ENCODE peak calls at places on chromosomes 5 and 9, in six cellular contexts. A, Y, N, K, W and U are unnamed samples.

GRCh38 chr5:119031905-119032304 is 39.0 kb upstream of the DMXL1 start:
- DNase-seq in W (no peak), A (no peak), N (no peak), K (no peak), Y (no peak), U (no peak)

GRCh38 chr5:176692326-176692725 is 45.0 kb downstream of the TSPAN17 start:
- DNase-seq in W (no peak), A (no peak), N (no peak), Y (no peak), K (no peak), U (no peak)

GRCh38 chr5:15082096-15082495 is 210.5 kb upstream of the ANKH start:
- DNase-seq in A (no peak), N (no peak), K (no peak), W (no peak), Y (no peak), U (no peak)

GRCh38 chr9:102479191-102479590 is 515.9 kb upstream of the CYLC2 start:
- DNase-seq in N (no peak), W (no peak), Y (no peak), K (no peak), A (no peak), U (no peak)

GRCh38 chr5:20538341-20538740 is 550.3 kb upstream of the CDH18 start:
- DNase-seq in Y (no peak), K (no peak), W (no peak), N (no peak), A (no peak), U (no peak)

GRCh38 chr9:94869415-94869838 is 142.9 kb downstream of the AOPEP start:
- DNase-seq in Y (no peak), N (no peak), A (no peak), K (no peak), W (no peak), U (no peak)

GRCh38 chr9:136090768-136091581 is 4.1 kb downstream of the NACC2 start:
- DNase-seq in A (peak), K (no peak), Y (no peak), W (no peak), N (no peak), U (no peak)

GRCh38 chr5:151912360-151912759 is 12.3 kb downstream of the GLRA1 start:
- DNase-seq in N (no peak), A (no peak), W (no peak), K (no peak), Y (no peak), U (no peak)

GRCh38 chr5:137753227-137753985 is 757 bp downstream of the HNRNPA0 start:
- DNase-seq in A (peak), K (peak), N (peak), Y (peak), W (no peak), U (peak)

GRCh38 chr5:133565993-133566392 is 46.3 kb downstream of the FSTL4 start:
- DNase-seq in N (no peak), W (peak), K (no peak), A (no peak), Y (no peak), U (peak)

GRCh38 chr5:148864113-148864841 is 37.9 kb downstream of the ADRB2 start:
- DNase-seq in A (no peak), N (no peak), K (no peak), Y (no peak), W (no peak), U (no peak)

GRCh38 chr5:1544294-1545010 is 20.7 kb upstream of the LPCAT1 start:
- DNase-seq in A (no peak), K (no peak), Y (no peak), W (no peak), N (no peak), U (no peak)

GRCh38 chr9:81083821-81084512 is 605.4 kb downstream of the TLE1 start:
- DNase-seq in A (no peak), Y (no peak), W (peak), K (no peak), N (no peak), U (no peak)

GRCh38 chr9:71990466-71990865 is 69.9 kb downstream of the C9orf57 start:
- DNase-seq in K (no peak), N (no peak), Y (no peak), W (no peak), A (no peak), U (no peak)

GRCh38 chr9:125747053-125747764 is at the start of gene PBX3:
- DNase-seq in A (peak), Y (peak), W (peak), K (peak), N (peak), U (peak)

GRCh38 chr5:3325206-3325605 is 270.4 kb upstream of the IRX1 start:
- DNase-seq in W (no peak), Y (peak), A (no peak), N (no peak), K (no peak), U (no peak)

GRCh38 chr5:106154280-106154716 is 1516.4 kb downstream of the EFNA5 start:
- DNase-seq in Y (peak), W (no peak), K (no peak), N (no peak), A (no peak), U (no peak)

GRCh38 chr9:125694478-125694877 is 12.5 kb downstream of the MAPKAP1 start:
- DNase-seq in Y (no peak), W (no peak), K (no peak), N (no peak), A (no peak), U (no peak)

GRCh38 chr5:126188804-126189203 is 234.4 kb upstream of the GRAMD2B start:
- DNase-seq in W (no peak), A (no peak), N (no peak), Y (no peak), K (no peak), U (no peak)

GRCh38 chr9:650362-650761 is 191.1 kb upstream of the DMRT1 start:
- DNase-seq in K (no peak), N (no peak), W (no peak), A (no peak), Y (no peak), U (no peak)

GRCh38 chr5:173296737-173297676 is 31.2 kb downstream of the STC2 start:
- DNase-seq in K (no peak), N (no peak), A (no peak), Y (no peak), W (no peak), U (no peak)

GRCh38 chr5:149133795-149134777 is 7.2 kb upstream of the ABLIM3 start:
- DNase-seq in Y (no peak), N (peak), A (peak), K (no peak), W (peak), U (no peak)

GRCh38 chr5:134738963-134739661 is 764 bp downstream of the CAMLG start:
- DNase-seq in A (no peak), Y (no peak), N (no peak), W (peak), K (peak), U (no peak)
- TF ChIP-seq CTCF in A (no peak), Y (no peak), N (no peak), W (peak), K (no peak), U (no peak)

GRCh38 chr9:32351845-32352244 is 32.6 kb upstream of the ACO1 start:
- DNase-seq in Y (no peak), A (no peak), W (no peak), N (no peak), K (no peak), U (no peak)

GRCh38 chr9:32345243-32345642 is 39.2 kb upstream of the ACO1 start:
- DNase-seq in W (no peak), K (no peak), Y (no peak), N (no peak), A (no peak), U (no peak)

GRCh38 chr9:32348289-32348688 is 36.2 kb upstream of the ACO1 start:
- DNase-seq in N (no peak), W (no peak), K (no peak), A (no peak), Y (no peak), U (no peak)

DNA sequence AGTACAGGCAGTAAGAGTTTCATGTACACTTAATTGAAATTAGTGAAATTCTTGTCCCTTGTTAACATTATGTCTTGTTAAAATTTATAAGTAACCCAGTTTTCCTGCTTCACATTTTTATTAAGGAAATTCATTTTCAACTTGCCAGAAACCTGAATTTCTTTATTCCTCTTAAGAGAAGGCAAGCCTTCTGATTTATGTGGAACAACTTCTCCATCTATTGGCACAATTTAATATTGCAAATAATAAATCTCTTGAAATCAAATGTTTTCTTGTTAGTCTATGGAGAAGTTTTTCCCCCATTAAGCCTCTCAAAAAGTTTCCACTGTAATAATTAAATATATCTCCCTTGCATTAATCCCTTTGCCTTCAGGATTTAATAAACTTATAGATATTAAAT is 33.8 kb upstream of the ACO1 start:
- DNase-seq in W (peak), Y (no peak), K (no peak), A (no peak), N (no peak), U (no peak)
- TF ChIP-seq CTCF in W (peak), Y (no peak), K (peak), A (peak), N (no peak), U (peak)

GRCh38 chr9:4985376-4986266 is 549 bp downstream of the JAK2 start:
- DNase-seq in A (peak), Y (peak), K (peak), W (no peak), N (peak), U (no peak)
- TF ChIP-seq CTCF in A (no peak), Y (no peak), K (no peak), W (no peak), N (no peak), U (no peak)

GRCh38 chr5:171223927-171224326 is 85.1 kb upstream of the TLX3 start:
- DNase-seq in N (no peak), W (no peak), Y (no peak), K (no peak), A (no peak), U (no peak)

GRCh38 chr5:171221931-171222330 is 87.1 kb upstream of the TLX3 start:
- DNase-seq in Y (no peak), K (no peak), N (no peak), W (no peak), A (no peak), U (no peak)

GRCh38 chr5:171226864-171227263 is 82.2 kb upstream of the TLX3 start:
- DNase-seq in A (no peak), Y (no peak), N (no peak), K (no peak), W (no peak), U (no peak)

DNA sequence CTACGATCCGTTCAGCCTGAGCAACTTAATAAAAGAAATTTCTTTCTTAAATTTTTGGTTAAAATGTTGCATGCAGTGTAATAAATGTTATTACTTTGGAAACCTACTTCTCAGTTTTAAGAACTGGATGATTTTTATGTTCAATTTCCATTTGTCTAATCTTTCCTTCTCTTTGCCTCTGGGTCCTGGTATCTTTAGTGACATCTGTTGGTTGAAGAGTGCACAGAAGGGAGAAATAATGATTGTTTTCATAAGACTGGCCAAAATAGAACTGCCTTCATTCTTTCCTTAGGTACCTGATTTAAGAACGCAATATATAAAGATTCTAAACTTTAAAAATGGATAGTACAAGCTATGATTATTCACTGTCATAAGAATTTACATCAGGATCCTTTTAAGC is 83.0 kb upstream of the TLX3 start:
- DNase-seq in Y (no peak), W (no peak), K (no peak), A (no peak), N (no peak), U (no peak)
- TF ChIP-seq CTCF in Y (no peak), W (peak), K (no peak), A (no peak), N (no peak), U (no peak)

DNA sequence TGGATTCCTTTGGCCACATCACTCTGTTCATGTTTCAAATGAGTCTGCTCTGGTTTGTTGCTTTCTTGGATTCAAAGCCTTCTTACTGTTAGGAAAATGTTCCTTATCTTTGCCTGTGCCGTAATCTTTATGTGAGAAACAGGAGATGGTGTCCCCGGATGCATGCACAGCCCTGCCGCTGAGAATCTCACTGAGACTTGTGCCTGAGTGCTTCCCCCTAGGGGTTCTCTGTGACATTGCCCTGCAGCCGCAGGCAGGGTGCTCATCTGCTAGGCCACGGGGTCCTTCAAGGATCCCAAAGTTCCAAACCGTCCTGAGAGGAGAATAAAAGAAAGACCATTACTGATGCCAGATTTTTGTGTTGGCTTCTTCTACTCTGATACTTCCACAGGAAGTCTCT is 81.4 kb upstream of the ANKRD55 start:
- DNase-seq in N (no peak), K (no peak), A (no peak), Y (no peak), W (no peak), U (no peak)
- TF ChIP-seq CTCF in N (no peak), K (peak), A (no peak), Y (no peak), W (no peak), U (no peak)

GRCh38 chr5:91140657-91141056 is 242.5 kb downstream of the ARRDC3 start:
- DNase-seq in W (no peak), K (no peak), A (no peak), Y (no peak), N (no peak), U (no peak)
- TF ChIP-seq CTCF in W (no peak), K (no peak), A (no peak), Y (no peak), N (no peak), U (no peak)

GRCh38 chr5:142000709-142001484 is 11.9 kb downstream of the GNPDA1 start:
- DNase-seq in N (no peak), A (no peak), Y (no peak), W (no peak), K (no peak), U (no peak)
- TF ChIP-seq CTCF in N (no peak), A (peak), Y (no peak), W (no peak), K (no peak), U (no peak)

GRCh38 chr9:75464726-75465125 is 376.4 kb downstream of the OSTF1 start:
- DNase-seq in A (no peak), W (no peak), N (no peak), Y (no peak), K (no peak), U (no peak)
- TF ChIP-seq CTCF in A (no peak), W (no peak), N (no peak), Y (no peak), K (no peak), U (no peak)

DNA sequence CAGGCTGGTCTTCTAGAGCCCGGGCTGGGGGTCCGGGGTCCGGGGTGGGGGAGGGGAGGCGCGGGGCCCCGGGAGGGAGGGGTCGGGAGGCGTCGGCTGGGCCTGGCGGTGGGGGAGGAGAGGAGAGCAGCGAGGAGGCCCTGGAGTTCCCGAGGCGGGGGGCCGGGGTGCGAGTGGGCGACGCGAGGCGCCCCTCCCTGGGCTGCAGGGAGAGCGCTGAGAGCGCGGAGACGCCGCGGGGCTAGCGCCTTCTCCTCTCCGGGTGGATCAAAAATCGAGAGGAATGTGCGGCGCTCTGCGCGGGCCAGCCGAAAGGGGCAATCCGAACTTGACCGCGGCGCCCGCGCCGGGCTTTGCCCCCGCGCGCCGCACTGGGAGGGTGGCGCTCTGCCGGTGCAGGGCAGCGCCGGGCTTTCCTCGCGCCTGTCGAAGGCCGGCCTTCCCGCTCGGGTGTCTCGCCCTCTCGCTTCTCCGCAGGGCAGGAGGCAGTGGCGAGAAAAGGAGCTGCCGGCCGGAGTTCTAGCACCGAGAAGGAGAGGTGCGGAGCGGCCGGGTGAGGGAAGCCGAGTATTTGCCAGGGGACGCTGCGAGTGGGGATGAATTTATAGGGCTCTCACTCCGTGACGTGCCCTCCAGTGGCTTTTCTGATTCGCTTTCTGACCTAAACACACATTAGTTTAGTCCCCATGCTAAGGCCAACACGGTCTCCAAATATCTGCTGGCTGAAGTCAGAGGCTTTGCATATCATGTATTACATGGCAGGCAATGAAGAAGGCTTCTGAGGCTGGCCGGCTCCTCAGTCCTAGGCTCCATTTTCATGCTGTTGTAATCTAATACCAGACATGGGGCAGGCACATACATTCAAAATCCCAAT is at the start of gene GDNF:
- DNase-seq in K (no peak), Y (peak), W (no peak), A (peak), N (peak), U (peak)
- TF ChIP-seq CTCF in K (no peak), Y (no peak), W (peak), A (peak), N (no peak), U (no peak)